ENCODE peak calls at places on chromosome 11, in eight cellular contexts. One of them, this sample, is unnamed.

GRCh38 chr11:95495722-95496121 is 264.7 kb upstream of the SESN3 start:
- DNase-seq in cardiac muscle cell: no peak
- DNase-seq in ACHN: no peak
- DNase-seq in Peyer's patch: no peak
- DNase-seq in B cell: no peak
- DNase-seq in activated T-helper 2 cell treated with anti-CD3 and anti-CD28 coated beads, Interferon-gamma antibody, Interleukin-2, Interleukin-4, amounts not matched to agents 10 μg/mL and 5 μg/mL and 100 μg/mL, durations not matched to agents 14 hours and 24 hours and 36 hours: no peak
- DNase-seq in NCI-H2029: no peak
- DNase-seq in NCI-H510A treated with DMSO at 0.1 percent for 48 hours: no peak
- DNase-seq in this sample: no peak

GRCh38 chr11:132504501-132505041 is 1027.7 kb downstream of the OPCML start:
- DNase-seq in NCI-H510A treated with DMSO at 0.1 percent for 48 hours: peak
- DNase-seq in NCI-H2029: no peak
- DNase-seq in cardiac muscle cell: no peak
- DNase-seq in activated T-helper 2 cell treated with anti-CD3 and anti-CD28 coated beads, Interferon-gamma antibody, Interleukin-2, Interleukin-4, amounts not matched to agents 10 μg/mL and 5 μg/mL and 100 μg/mL, durations not matched to agents 14 hours and 24 hours and 36 hours: no peak
- DNase-seq in Peyer's patch: no peak
- DNase-seq in ACHN: no peak
- DNase-seq in B cell: no peak
- DNase-seq in this sample: no peak

GRCh38 chr11:117931971-117932370 is 2.8 kb upstream of the TMPRSS13 start:
- DNase-seq in activated T-helper 2 cell treated with anti-CD3 and anti-CD28 coated beads, Interferon-gamma antibody, Interleukin-2, Interleukin-4, amounts not matched to agents 10 μg/mL and 5 μg/mL and 100 μg/mL, durations not matched to agents 14 hours and 24 hours and 36 hours: no peak
- DNase-seq in NCI-H510A treated with DMSO at 0.1 percent for 48 hours: peak
- DNase-seq in B cell: no peak
- DNase-seq in cardiac muscle cell: peak
- DNase-seq in Peyer's patch: peak
- DNase-seq in ACHN: no peak
- DNase-seq in NCI-H2029: no peak
- DNase-seq in this sample: peak

GRCh38 chr11:8097926-8098325 is 16.9 kb downstream of the TUB start:
- DNase-seq in NCI-H2029: no peak
- DNase-seq in activated T-helper 2 cell treated with anti-CD3 and anti-CD28 coated beads, Interferon-gamma antibody, Interleukin-2, Interleukin-4, amounts not matched to agents 10 μg/mL and 5 μg/mL and 100 μg/mL, durations not matched to agents 14 hours and 24 hours and 36 hours: no peak
- DNase-seq in cardiac muscle cell: no peak
- DNase-seq in Peyer's patch: no peak
- DNase-seq in ACHN: no peak
- DNase-seq in NCI-H510A treated with DMSO at 0.1 percent for 48 hours: no peak
- DNase-seq in B cell: no peak
- DNase-seq in this sample: no peak

GRCh38 chr11:9992306-9992705 is 301.7 kb downstream of the SBF2 start:
- DNase-seq in Peyer's patch: no peak
- DNase-seq in cardiac muscle cell: no peak
- DNase-seq in NCI-H2029: no peak
- DNase-seq in B cell: no peak
- DNase-seq in activated T-helper 2 cell treated with anti-CD3 and anti-CD28 coated beads, Interferon-gamma antibody, Interleukin-2, Interleukin-4, amounts not matched to agents 10 μg/mL and 5 μg/mL and 100 μg/mL, durations not matched to agents 14 hours and 24 hours and 36 hours: no peak
- DNase-seq in ACHN: no peak
- DNase-seq in NCI-H510A treated with DMSO at 0.1 percent for 48 hours: no peak
- DNase-seq in this sample: no peak

GRCh38 chr11:130721736-130722135 is 194.5 kb downstream of the SNX19 start:
- DNase-seq in Peyer's patch: no peak
- DNase-seq in B cell: no peak
- DNase-seq in NCI-H510A treated with DMSO at 0.1 percent for 48 hours: no peak
- DNase-seq in ACHN: no peak
- DNase-seq in cardiac muscle cell: no peak
- DNase-seq in NCI-H2029: no peak
- DNase-seq in activated T-helper 2 cell treated with anti-CD3 and anti-CD28 coated beads, Interferon-gamma antibody, Interleukin-2, Interleukin-4, amounts not matched to agents 10 μg/mL and 5 μg/mL and 100 μg/mL, durations not matched to agents 14 hours and 24 hours and 36 hours: no peak
- DNase-seq in this sample: no peak

GRCh38 chr11:68004551-68005335 is 846 bp upstream of the UNC93B1 start:
- DNase-seq in Peyer's patch: no peak
- DNase-seq in activated T-helper 2 cell treated with anti-CD3 and anti-CD28 coated beads, Interferon-gamma antibody, Interleukin-2, Interleukin-4, amounts not matched to agents 10 μg/mL and 5 μg/mL and 100 μg/mL, durations not matched to agents 14 hours and 24 hours and 36 hours: no peak
- DNase-seq in ACHN: no peak
- DNase-seq in NCI-H2029: no peak
- DNase-seq in cardiac muscle cell: no peak
- DNase-seq in B cell: no peak
- DNase-seq in NCI-H510A treated with DMSO at 0.1 percent for 48 hours: peak
- DNase-seq in this sample: no peak

GRCh38 chr11:64001552-64002427 is 15.6 kb downstream of the OTUB1 start:
- DNase-seq in Peyer's patch: no peak
- DNase-seq in ACHN: no peak
- DNase-seq in NCI-H510A treated with DMSO at 0.1 percent for 48 hours: no peak
- DNase-seq in B cell: no peak
- DNase-seq in cardiac muscle cell: no peak
- DNase-seq in NCI-H2029: no peak
- DNase-seq in activated T-helper 2 cell treated with anti-CD3 and anti-CD28 coated beads, Interferon-gamma antibody, Interleukin-2, Interleukin-4, amounts not matched to agents 10 μg/mL and 5 μg/mL and 100 μg/mL, durations not matched to agents 14 hours and 24 hours and 36 hours: no peak
- DNase-seq in this sample: no peak

GRCh38 chr11:75664366-75664765 is 4.5 kb downstream of the MAP6 start:
- DNase-seq in Peyer's patch: no peak
- DNase-seq in activated T-helper 2 cell treated with anti-CD3 and anti-CD28 coated beads, Interferon-gamma antibody, Interleukin-2, Interleukin-4, amounts not matched to agents 10 μg/mL and 5 μg/mL and 100 μg/mL, durations not matched to agents 14 hours and 24 hours and 36 hours: no peak
- DNase-seq in NCI-H510A treated with DMSO at 0.1 percent for 48 hours: no peak
- DNase-seq in cardiac muscle cell: no peak
- DNase-seq in B cell: no peak
- DNase-seq in NCI-H2029: no peak
- DNase-seq in ACHN: no peak
- DNase-seq in this sample: no peak

GRCh38 chr11:117145393-117145761 is 1.3 kb downstream of the PAFAH1B2 start:
- DNase-seq in B cell: no peak
- DNase-seq in activated T-helper 2 cell treated with anti-CD3 and anti-CD28 coated beads, Interferon-gamma antibody, Interleukin-2, Interleukin-4, amounts not matched to agents 10 μg/mL and 5 μg/mL and 100 μg/mL, durations not matched to agents 14 hours and 24 hours and 36 hours: no peak
- DNase-seq in ACHN: peak
- DNase-seq in NCI-H2029: no peak
- DNase-seq in NCI-H510A treated with DMSO at 0.1 percent for 48 hours: peak
- DNase-seq in Peyer's patch: no peak
- DNase-seq in cardiac muscle cell: peak
- DNase-seq in this sample: peak

GRCh38 chr11:71491531-71492329 is 35.3 kb upstream of the KRTAP5-7 start:
- DNase-seq in NCI-H510A treated with DMSO at 0.1 percent for 48 hours: no peak
- DNase-seq in ACHN: no peak
- DNase-seq in NCI-H2029: no peak
- DNase-seq in activated T-helper 2 cell treated with anti-CD3 and anti-CD28 coated beads, Interferon-gamma antibody, Interleukin-2, Interleukin-4, amounts not matched to agents 10 μg/mL and 5 μg/mL and 100 μg/mL, durations not matched to agents 14 hours and 24 hours and 36 hours: no peak
- DNase-seq in Peyer's patch: no peak
- DNase-seq in cardiac muscle cell: no peak
- DNase-seq in B cell: no peak
- DNase-seq in this sample: no peak

GRCh38 chr11:33258631-33259184 is 1.5 kb downstream of the HIPK3 start:
- DNase-seq in cardiac muscle cell: no peak
- DNase-seq in activated T-helper 2 cell treated with anti-CD3 and anti-CD28 coated beads, Interferon-gamma antibody, Interleukin-2, Interleukin-4, amounts not matched to agents 10 μg/mL and 5 μg/mL and 100 μg/mL, durations not matched to agents 14 hours and 24 hours and 36 hours: no peak
- DNase-seq in B cell: no peak
- DNase-seq in NCI-H510A treated with DMSO at 0.1 percent for 48 hours: no peak
- DNase-seq in NCI-H2029: no peak
- DNase-seq in ACHN: no peak
- DNase-seq in Peyer's patch: no peak
- DNase-seq in this sample: no peak

GRCh38 chr11:40338739-40339138 is 1120.7 kb downstream of the LRRC4C start:
- DNase-seq in activated T-helper 2 cell treated with anti-CD3 and anti-CD28 coated beads, Interferon-gamma antibody, Interleukin-2, Interleukin-4, amounts not matched to agents 10 μg/mL and 5 μg/mL and 100 μg/mL, durations not matched to agents 14 hours and 24 hours and 36 hours: no peak
- DNase-seq in NCI-H510A treated with DMSO at 0.1 percent for 48 hours: no peak
- DNase-seq in B cell: no peak
- DNase-seq in Peyer's patch: no peak
- DNase-seq in cardiac muscle cell: no peak
- DNase-seq in ACHN: no peak
- DNase-seq in NCI-H2029: no peak
- DNase-seq in this sample: no peak

GRCh38 chr11:64777449-64778222 is 706 bp downstream of the SF1 start:
- DNase-seq in cardiac muscle cell: peak
- DNase-seq in activated T-helper 2 cell treated with anti-CD3 and anti-CD28 coated beads, Interferon-gamma antibody, Interleukin-2, Interleukin-4, amounts not matched to agents 10 μg/mL and 5 μg/mL and 100 μg/mL, durations not matched to agents 14 hours and 24 hours and 36 hours: peak
- DNase-seq in B cell: peak
- DNase-seq in NCI-H510A treated with DMSO at 0.1 percent for 48 hours: peak
- DNase-seq in ACHN: peak
- DNase-seq in NCI-H2029: peak
- DNase-seq in Peyer's patch: peak
- DNase-seq in this sample: peak

GRCh38 chr11:76394411-76394810 is 13.3 kb downstream of the GVQW3 start:
- DNase-seq in cardiac muscle cell: no peak
- DNase-seq in Peyer's patch: no peak
- DNase-seq in B cell: no peak
- DNase-seq in NCI-H510A treated with DMSO at 0.1 percent for 48 hours: no peak
- DNase-seq in ACHN: no peak
- DNase-seq in NCI-H2029: no peak
- DNase-seq in activated T-helper 2 cell treated with anti-CD3 and anti-CD28 coated beads, Interferon-gamma antibody, Interleukin-2, Interleukin-4, amounts not matched to agents 10 μg/mL and 5 μg/mL and 100 μg/mL, durations not matched to agents 14 hours and 24 hours and 36 hours: no peak
- DNase-seq in this sample: no peak

GRCh38 chr11:61509058-61510029 is 795 bp downstream of the LRRC10B start:
- DNase-seq in ACHN: peak
- DNase-seq in activated T-helper 2 cell treated with anti-CD3 and anti-CD28 coated beads, Interferon-gamma antibody, Interleukin-2, Interleukin-4, amounts not matched to agents 10 μg/mL and 5 μg/mL and 100 μg/mL, durations not matched to agents 14 hours and 24 hours and 36 hours: peak
- DNase-seq in cardiac muscle cell: peak
- DNase-seq in Peyer's patch: peak
- DNase-seq in NCI-H2029: peak
- DNase-seq in NCI-H510A treated with DMSO at 0.1 percent for 48 hours: peak
- DNase-seq in B cell: peak
- DNase-seq in this sample: peak

GRCh38 chr11:78050964-78051831 is 12.5 kb upstream of the THRSP start:
- DNase-seq in activated T-helper 2 cell treated with anti-CD3 and anti-CD28 coated beads, Interferon-gamma antibody, Interleukin-2, Interleukin-4, amounts not matched to agents 10 μg/mL and 5 μg/mL and 100 μg/mL, durations not matched to agents 14 hours and 24 hours and 36 hours: no peak
- DNase-seq in cardiac muscle cell: no peak
- DNase-seq in NCI-H510A treated with DMSO at 0.1 percent for 48 hours: no peak
- DNase-seq in NCI-H2029: no peak
- DNase-seq in Peyer's patch: no peak
- DNase-seq in ACHN: peak
- DNase-seq in B cell: no peak
- DNase-seq in this sample: no peak

GRCh38 chr11:45176996-45177395 is 30.6 kb downstream of the PRDM11 start:
- DNase-seq in ACHN: no peak
- DNase-seq in cardiac muscle cell: peak
- DNase-seq in B cell: no peak
- DNase-seq in activated T-helper 2 cell treated with anti-CD3 and anti-CD28 coated beads, Interferon-gamma antibody, Interleukin-2, Interleukin-4, amounts not matched to agents 10 μg/mL and 5 μg/mL and 100 μg/mL, durations not matched to agents 14 hours and 24 hours and 36 hours: no peak
- DNase-seq in NCI-H2029: peak
- DNase-seq in Peyer's patch: no peak
- DNase-seq in NCI-H510A treated with DMSO at 0.1 percent for 48 hours: no peak
- DNase-seq in this sample: no peak

GRCh38 chr11:125957623-125958330 is 11.9 kb downstream of the VSIG10L2 start:
- DNase-seq in ACHN: no peak
- DNase-seq in Peyer's patch: no peak
- DNase-seq in NCI-H510A treated with DMSO at 0.1 percent for 48 hours: no peak
- DNase-seq in B cell: no peak
- DNase-seq in NCI-H2029: no peak
- DNase-seq in activated T-helper 2 cell treated with anti-CD3 and anti-CD28 coated beads, Interferon-gamma antibody, Interleukin-2, Interleukin-4, amounts not matched to agents 10 μg/mL and 5 μg/mL and 100 μg/mL, durations not matched to agents 14 hours and 24 hours and 36 hours: no peak
- DNase-seq in cardiac muscle cell: no peak
- DNase-seq in this sample: no peak

GRCh38 chr11:121467965-121468364 is 15.2 kb upstream of the SORL1-AS1 start:
- DNase-seq in B cell: peak
- DNase-seq in activated T-helper 2 cell treated with anti-CD3 and anti-CD28 coated beads, Interferon-gamma antibody, Interleukin-2, Interleukin-4, amounts not matched to agents 10 μg/mL and 5 μg/mL and 100 μg/mL, durations not matched to agents 14 hours and 24 hours and 36 hours: peak
- DNase-seq in Peyer's patch: peak
- DNase-seq in NCI-H510A treated with DMSO at 0.1 percent for 48 hours: no peak
- DNase-seq in ACHN: no peak
- DNase-seq in cardiac muscle cell: no peak
- DNase-seq in NCI-H2029: peak
- DNase-seq in this sample: peak

GRCh38 chr11:91248199-91248807 is 976.3 kb upstream of the FAT3 start:
- DNase-seq in NCI-H510A treated with DMSO at 0.1 percent for 48 hours: peak
- DNase-seq in B cell: peak
- DNase-seq in activated T-helper 2 cell treated with anti-CD3 and anti-CD28 coated beads, Interferon-gamma antibody, Interleukin-2, Interleukin-4, amounts not matched to agents 10 μg/mL and 5 μg/mL and 100 μg/mL, durations not matched to agents 14 hours and 24 hours and 36 hours: no peak
- DNase-seq in ACHN: peak
- DNase-seq in NCI-H2029: peak
- DNase-seq in cardiac muscle cell: peak
- DNase-seq in Peyer's patch: no peak
- DNase-seq in this sample: no peak

This sample was measured in GM10248.